ENCODE peak calls at places on chromosomes 6 and 20, in five cellular contexts. F is transverse colon, V is tibial nerve, Q is prostate gland, H is uterus. Z is an unnamed sample.

GRCh38 chr6:9766240-9766915 is 648.5 kb downstream of the TFAP2A start:
- DNase-seq in Q (no peak), H (no peak), V (no peak), F (no peak), Z (no peak)

GRCh38 chr20:15491564-15491963 is 1081.7 kb downstream of the KIF16B start:
- DNase-seq in V (no peak), Q (no peak), F (no peak), H (no peak), Z (no peak)

GRCh38 chr6:157586476-157587126 is 205.6 kb downstream of the ZDHHC14 start:
- DNase-seq in F (no peak), H (no peak), Q (no peak), V (no peak), Z (no peak)

GRCh38 chr6:142474446-142475289 is 172.9 kb downstream of the ADGRG6 start:
- DNase-seq in V (peak; percentile 15), Q (peak; percentile 6), F (no peak), H (no peak), Z (no peak)

GRCh38 chr20:57753332-57754164 is 43.7 kb upstream of the PMEPA1 start:
- DNase-seq in F (no peak), V (no peak), Q (no peak), H (peak; percentile 15), Z (no peak)

GRCh38 chr20:15362849-15363248 is 1025.4 kb upstream of the FLRT3 start:
- DNase-seq in V (no peak), F (no peak), H (no peak), Q (no peak), Z (no peak)

GRCh38 chr20:25233016-25233772 is 14.7 kb upstream of the PYGB start:
- DNase-seq in F (peak; percentile 88), V (peak; percentile 57), Q (peak; percentile 96), H (no peak), Z (peak; percentile 86)

GRCh38 chr20:13517801-13518200 is 120.9 kb downstream of the TASP1 start:
- DNase-seq in V (no peak), Q (no peak), H (no peak), F (no peak), Z (no peak)

GRCh38 chr6:169831450-169832246 is 80.2 kb downstream of the ERMARD start:
- DNase-seq in V (peak; percentile 54), F (peak; percentile 72), Q (peak; percentile 64), H (peak; percentile 73), Z (peak; percentile 73)

GRCh38 chr20:64024141-64024990 is 11.6 kb upstream of the C20orf204 start:
- DNase-seq in F (peak; percentile 49), H (no peak), Q (no peak), V (no peak), Z (no peak)

GRCh38 chr6:65984089-65984488 is 277.1 kb upstream of the EYS start:
- DNase-seq in H (no peak), F (no peak), V (no peak), Q (no peak), Z (no peak)

GRCh38 chr6:158039571-158040050 is 57.9 kb downstream of the SYNJ2 start:
- DNase-seq in F (no peak), V (no peak), H (peak; percentile 34), Q (no peak), Z (no peak)

GRCh38 chr6:68633654-68634502 is 1.2 kb upstream of the ADGRB3 start:
- DNase-seq in H (no peak), Q (no peak), V (no peak), F (no peak), Z (no peak)

GRCh38 chr6:100472674-100473073 is 8.0 kb upstream of the SIM1 start:
- DNase-seq in V (no peak), H (no peak), Q (no peak), F (no peak), Z (no peak)

GRCh38 chr20:44664127-44664526 is 12.6 kb upstream of the ADA start:
- DNase-seq in H (no peak), F (no peak), Q (no peak), V (no peak), Z (no peak)

GRCh38 chr20:33437141-33437911 is 6.2 kb downstream of the SNTA1 start:
- DNase-seq in H (peak; percentile 35), Q (no peak), F (no peak), V (peak; percentile 57), Z (no peak)

GRCh38 chr6:73152998-73153757 is 72.1 kb downstream of the KHDC1L start:
- DNase-seq in H (no peak), V (no peak), F (no peak), Q (no peak), Z (no peak)

GRCh38 chr6:34237722-34238506 is 1.2 kb downstream of the HMGA1 start:
- DNase-seq in V (no peak), F (peak; percentile 68), Q (no peak), H (peak; percentile 35), Z (no peak)

GRCh38 chr6:106572875-106573575 is 56.3 kb downstream of the RTN4IP1 start:
- DNase-seq in F (no peak), Q (peak; percentile 60), V (no peak), H (no peak), Z (no peak)

GRCh38 chr6:113631616-113632015 is 225.5 kb upstream of the MARCKS start:
- DNase-seq in Q (no peak), F (no peak), V (no peak), H (no peak), Z (no peak)

GRCh38 chr20:50992733-50993457 is 30.0 kb downstream of the KCNG1 start:
- DNase-seq in F (peak; percentile 51), H (no peak), V (no peak), Q (peak; percentile 18), Z (no peak)

GRCh38 chr6:97440590-97441176 is 157.7 kb upstream of the MMS22L start:
- DNase-seq in Q (no peak), H (no peak), V (no peak), F (no peak), Z (no peak)

GRCh38 chr6:159002432-159003160 is 2.6 kb upstream of the RSPH3 start:
- DNase-seq in Q (no peak), V (no peak), H (no peak), F (no peak), Z (no peak)

GRCh38 chr6:157673596-157673995 is 149.4 kb upstream of the SNX9 start:
- DNase-seq in Q (no peak), H (no peak), F (no peak), V (no peak), Z (no peak)

GRCh38 chr6:90650041-90650948 is 63.4 kb upstream of the MAP3K7 start:
- DNase-seq in Q (no peak), H (no peak), V (no peak), F (no peak), Z (no peak)

GRCh38 chr20:16621435-16622141 is 48.3 kb upstream of the KIF16B start:
- DNase-seq in H (no peak), F (no peak), V (no peak), Q (no peak), Z (no peak)

GRCh38 chr6:7165002-7165735 is 57.4 kb downstream of the RREB1 start:
- DNase-seq in Q (no peak), F (no peak), H (no peak), V (no peak), Z (no peak)

GRCh38 chr6:118877806-118878205 is 16.1 kb upstream of the ASF1A start:
- DNase-seq in V (no peak), F (no peak), Q (no peak), H (no peak), Z (no peak)

DNA sequence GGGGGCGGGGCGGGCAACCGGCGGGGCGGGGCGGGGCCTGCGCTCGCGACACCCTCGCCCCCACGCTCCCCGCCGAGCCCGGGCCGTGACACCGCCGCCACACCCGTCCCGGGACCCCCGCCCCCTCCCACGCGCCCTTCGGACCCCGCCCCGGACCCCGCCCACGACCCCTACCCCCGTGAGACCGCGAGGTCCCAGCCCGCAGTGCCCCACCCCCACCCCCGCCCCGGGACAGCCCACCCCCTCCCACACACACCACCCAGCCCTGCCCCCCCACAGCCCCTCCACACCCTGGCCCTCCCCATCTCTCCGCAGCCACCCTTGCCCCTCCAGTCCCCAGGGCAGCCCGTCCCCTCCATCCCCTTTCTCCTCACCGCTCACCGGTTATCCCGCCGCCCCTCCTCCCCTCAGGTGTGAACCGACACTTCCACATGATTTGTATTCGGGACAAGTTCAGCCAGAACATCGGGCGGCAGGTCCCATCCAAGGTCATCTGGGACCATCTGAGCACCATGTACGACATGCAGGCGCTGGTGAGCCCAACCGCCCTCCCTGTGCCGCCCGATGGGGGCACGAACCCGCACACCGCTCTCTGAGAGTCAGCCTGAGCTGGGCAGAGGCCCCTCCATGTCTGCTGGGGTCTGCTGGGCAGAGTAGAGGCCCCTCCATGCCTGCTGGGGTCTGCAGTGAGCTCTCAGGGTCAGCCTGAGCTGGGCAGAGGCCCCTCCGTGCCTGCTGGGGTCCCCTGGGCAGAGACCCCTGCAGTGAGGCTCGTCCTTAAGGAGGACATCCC is 622 bp downstream of the MRGBP start:
- DNase-seq in F (no peak), H (no peak), Q (no peak), V (no peak), Z (no peak)
- H3K27ac ChIP-seq in F (peak overlapping the region; percentile 97), H (peak overlapping the region; percentile 96), Q (peak overlapping the region; percentile 91), V (peak overlapping the region; percentile 97), Z (peak overlapping the region; percentile 91)

GRCh38 chr6:136771306-136771705 is 21.0 kb downstream of the MAP3K5 start:
- DNase-seq in V (no peak), F (no peak), H (no peak), Q (no peak), Z (no peak)
- H3K4me1 ChIP-seq in V (peaks cover 10% of the 10 kb centered on the region), F (peaks cover 7% of the 10 kb centered on the region), H (no peaks in the 10 kb centered on the region), Q (no peaks in the 10 kb centered on the region), Z (no peaks in the 10 kb centered on the region)

GRCh38 chr6:76774750-76775396 is 688.4 kb downstream of the HTR1B start:
- DNase-seq in Q (no peak), H (no peak), V (no peak), F (no peak), Z (no peak)

GRCh38 chr6:76776876-76777275 is 686.4 kb downstream of the HTR1B start:
- DNase-seq in F (no peak), H (no peak), Q (no peak), V (no peak), Z (no peak)

DNA sequence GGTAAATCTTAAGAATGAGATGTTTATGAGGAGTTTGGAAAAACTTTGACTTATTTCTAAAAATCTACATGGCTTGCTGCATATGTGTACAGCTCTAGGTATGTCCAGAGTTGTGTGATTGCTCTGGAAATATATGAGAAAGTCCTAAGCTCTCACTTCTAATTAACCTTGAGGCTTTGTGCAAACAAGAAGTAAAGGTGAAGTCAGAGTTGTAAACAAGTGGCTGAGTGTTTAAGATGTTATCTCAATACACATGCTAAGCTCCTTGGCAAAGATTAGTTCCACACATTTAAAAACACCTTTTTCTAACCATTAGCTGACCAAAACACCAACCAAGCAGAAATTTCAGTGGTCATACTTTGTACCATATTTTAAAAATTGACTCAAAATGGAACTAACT is 684.2 kb downstream of the HTR1B start:
- DNase-seq in V (no peak), H (no peak), Q (no peak), F (no peak), Z (no peak)
- TF ChIP-seq POLR2A in V (no peak), H (no peak), Q (no peak), F (no peak), Z (no peak)

DNA sequence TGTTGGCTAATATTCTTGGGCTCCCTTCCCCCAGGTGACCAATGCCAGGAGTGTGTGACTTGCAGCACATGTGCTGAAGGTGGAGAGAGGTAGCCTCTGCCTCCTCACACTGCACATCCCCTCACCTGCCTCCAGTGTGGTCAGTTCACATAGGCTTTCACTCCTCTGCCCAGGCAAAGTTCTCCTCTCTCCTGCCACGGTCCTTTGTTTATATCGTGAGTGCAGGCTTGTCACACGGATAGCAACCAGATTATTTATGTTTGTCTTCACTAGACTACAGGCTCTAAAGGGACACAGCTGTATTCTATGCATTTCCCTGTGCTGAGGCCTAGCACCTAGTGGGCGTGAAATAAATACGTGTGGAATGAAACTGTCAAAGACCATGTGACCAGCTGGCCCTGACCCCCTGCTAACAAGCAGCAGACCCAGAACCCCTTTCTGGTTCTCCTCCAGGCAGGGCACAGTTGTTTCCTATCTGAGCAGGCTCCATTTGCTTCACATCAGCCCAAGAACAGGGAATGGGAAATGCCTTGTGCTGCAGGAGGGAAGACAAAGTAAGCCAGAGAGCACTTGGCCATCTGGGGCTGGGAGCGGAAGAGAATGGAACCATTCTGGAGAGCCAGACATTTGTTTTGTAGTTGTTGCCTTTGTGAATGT is 42.3 kb downstream of the UNC5CL start:
- DNase-seq in V (no peak), F (peak; percentile 8), Q (peak; percentile 21), H (no peak), Z (no peak)
- H3K27ac ChIP-seq in V (no peak overlapping the region), F (peak overlapping the region; percentile 67), Q (peak overlapping the region; percentile 51), H (peak overlapping the region; percentile 62), Z (peak overlapping the region; percentile 36)

Z was measured in breast epithelium.